ENCODE peak calls at places on chromosome 4, in ten cellular contexts. D is psoas muscle, P is endothelial cell of umbilical vein, W is lower lobe of right lung, Y is K562, R is foreskin keratinocyte, L is tibial artery, E is ovary, G is colonic mucosa, I is IMR-90. B is an unnamed sample.

GRCh38 chr4:5399790-5400421 is 308.5 kb downstream of the EVC2 start:
- DNase-seq in D (no peak), P (peak; percentile 25), W (no peak), Y (peak; percentile 39), R (no peak), L (no peak), E (no peak), G (no peak), I (peak; percentile 38), B (peak; percentile 7)

GRCh38 chr4:63430105-63430504 is 979.1 kb downstream of the TECRL start:
- DNase-seq in D (no peak), P (no peak), W (no peak), Y (no peak), R (peak; percentile 15), L (no peak), E (no peak), G (no peak), I (no peak), B (no peak)

GRCh38 chr4:107939307-107939706 is 8.0 kb downstream of the CYP2U1 start:
- DNase-seq in D (no peak), P (no peak), W (no peak), Y (no peak), R (peak; percentile 94), L (no peak), E (no peak), G (no peak), I (peak; percentile 56), B (peak; percentile 87)

GRCh38 chr4:43242611-43243010 is 350.1 kb downstream of the GRXCR1 start:
- DNase-seq in D (no peak), P (no peak), W (no peak), Y (no peak), R (peak; percentile 51), L (no peak), E (no peak), G (no peak), I (peak; percentile 39), B (no peak)

GRCh38 chr4:156976147-156976546 is 4.5 kb upstream of the PDGFC start:
- DNase-seq in D (no peak), P (peak; percentile 52), W (no peak), Y (no peak), R (peak; percentile 70), L (no peak), E (no peak), G (no peak), I (peak; percentile 87), B (no peak)

GRCh38 chr4:146381263-146381872 is 140.4 kb downstream of the SLC10A7 start:
- DNase-seq in D (no peak), P (peak; percentile 30), W (no peak), Y (no peak), R (peak; percentile 28), L (no peak), E (no peak), G (no peak), I (peak; percentile 8), B (no peak)

GRCh38 chr4:10267066-10267465 is 150.5 kb upstream of the WDR1 start:
- DNase-seq in D (no peak), P (no peak), W (no peak), Y (no peak), R (no peak), L (no peak), E (no peak), G (peak; percentile 22), I (no peak), B (no peak)

GRCh38 chr4:40564815-40565505 is 64.7 kb downstream of the RBM47 start:
- DNase-seq in D (no peak), P (no peak), W (no peak), Y (no peak), R (no peak), L (no peak), E (no peak), G (no peak), I (no peak), B (no peak)

GRCh38 chr4:20554134-20554533 is 146.1 kb upstream of the PACRGL start:
- DNase-seq in D (no peak), P (no peak), W (no peak), Y (no peak), R (peak; percentile 79), L (no peak), E (no peak), G (no peak), I (no peak), B (no peak)

GRCh38 chr4:2396781-2397368 is 21.6 kb downstream of the ZFYVE28 start:
- DNase-seq in D (no peak), P (no peak), W (no peak), Y (no peak), R (no peak), L (no peak), E (no peak), G (no peak), I (no peak), B (no peak)

GRCh38 chr4:145482209-145483021 is 762 bp downstream of the SMAD1 start:
- DNase-seq in D (peak; percentile 55), P (peak; percentile 79), W (peak; percentile 62), Y (no peak), R (peak; percentile 71), L (peak; percentile 36), E (peak; percentile 61), G (peak; percentile 68), I (peak; percentile 86), B (peak; percentile 54)

GRCh38 chr4:37812713-37813112 is 13.8 kb upstream of the PGM2 start:
- DNase-seq in D (no peak), P (peak; percentile 27), W (no peak), Y (no peak), R (peak; percentile 63), L (no peak), E (no peak), G (no peak), I (peak; percentile 62), B (peak; percentile 55)

GRCh38 chr4:139454646-139455045 is 725 bp downstream of the RAB33B start:
- DNase-seq in D (no peak), P (no peak), W (no peak), Y (no peak), R (no peak), L (no peak), E (no peak), G (no peak), I (no peak), B (no peak)
- H3K4me1 ChIP-seq in D (peaks cover 23% of the 10 kb centered on the region), P (peaks cover 49% of the 10 kb centered on the region), W (peaks cover 55% of the 10 kb centered on the region), Y (peaks cover 28% of the 10 kb centered on the region), R (peaks cover 15% of the 10 kb centered on the region), L (no peaks in the 10 kb centered on the region), E (peaks cover 7% of the 10 kb centered on the region), G (peaks cover 6% of the 10 kb centered on the region), I (peaks cover 3% of the 10 kb centered on the region), B (peaks cover 9% of the 10 kb centered on the region)

DNA sequence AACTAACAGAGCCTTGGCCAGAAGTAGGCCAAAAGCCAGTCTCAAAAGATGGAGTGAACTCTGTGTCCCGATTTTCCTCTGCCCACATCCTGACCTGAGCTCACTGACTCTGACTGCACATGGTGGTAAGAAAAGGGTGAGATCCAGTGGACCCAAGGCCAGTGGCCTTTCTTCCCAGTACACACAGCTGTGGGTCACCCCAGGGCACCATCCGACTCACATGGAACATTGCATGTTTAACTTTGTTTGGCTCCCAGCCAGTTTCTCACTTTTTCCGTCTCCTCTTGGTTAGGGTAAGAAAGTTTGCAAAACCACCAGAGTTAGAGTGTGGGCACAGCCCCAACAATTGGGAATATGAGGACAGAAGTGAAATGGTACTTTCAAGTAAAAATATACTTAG is 69.8 kb downstream of the GAB1 start:
- DNase-seq in D (peak; percentile 54), P (peak; percentile 94), W (peak; percentile 49), Y (peak; percentile 20), R (no peak), L (peak; percentile 92), E (peak; percentile 48), G (peak; percentile 60), I (no peak), B (no peak)
- H3K4me1 ChIP-seq in D (peaks cover 96% of the 10 kb centered on the region), P (peaks cover 46% of the 10 kb centered on the region), W (peaks cover 78% of the 10 kb centered on the region), Y (peaks cover 4% of the 10 kb centered on the region), R (no peaks in the 10 kb centered on the region), L (no peaks in the 10 kb centered on the region), E (peaks cover 28% of the 10 kb centered on the region), G (peaks cover 3% of the 10 kb centered on the region), I (peaks cover 14% of the 10 kb centered on the region), B (peaks cover 3% of the 10 kb centered on the region)

DNA sequence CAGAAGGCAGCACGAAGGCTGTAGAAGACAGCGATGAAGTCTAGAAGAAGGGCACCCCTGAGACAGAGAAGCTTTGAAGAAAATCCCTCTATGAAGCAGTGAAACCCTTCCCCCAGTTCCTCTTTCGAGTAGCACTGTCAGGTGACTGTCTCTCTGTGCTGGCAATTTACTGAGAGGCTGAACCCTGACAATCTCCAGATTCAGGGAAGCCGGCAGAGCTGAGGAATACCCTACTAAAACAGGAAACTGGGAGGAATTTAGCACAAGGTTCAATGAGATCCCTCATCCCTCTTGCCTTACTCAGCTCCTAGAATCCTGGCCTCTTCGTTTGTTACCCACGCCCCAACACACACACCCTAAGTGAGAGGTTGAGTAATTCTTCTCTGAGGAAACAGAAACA is 239.7 kb upstream of the NOCT start:
- DNase-seq in D (no peak), P (no peak), W (no peak), Y (no peak), R (peak; percentile 15), L (no peak), E (no peak), G (no peak), I (no peak), B (no peak)
- H3K4me1 ChIP-seq in D (no peaks in the 10 kb centered on the region), P (no peaks in the 10 kb centered on the region), W (no peaks in the 10 kb centered on the region), Y (peaks cover 33% of the 10 kb centered on the region), R (no peaks in the 10 kb centered on the region), L (no peaks in the 10 kb centered on the region), E (no peaks in the 10 kb centered on the region), G (no peaks in the 10 kb centered on the region), I (peaks cover 1% of the 10 kb centered on the region), B (peaks cover 4% of the 10 kb centered on the region)

DNA sequence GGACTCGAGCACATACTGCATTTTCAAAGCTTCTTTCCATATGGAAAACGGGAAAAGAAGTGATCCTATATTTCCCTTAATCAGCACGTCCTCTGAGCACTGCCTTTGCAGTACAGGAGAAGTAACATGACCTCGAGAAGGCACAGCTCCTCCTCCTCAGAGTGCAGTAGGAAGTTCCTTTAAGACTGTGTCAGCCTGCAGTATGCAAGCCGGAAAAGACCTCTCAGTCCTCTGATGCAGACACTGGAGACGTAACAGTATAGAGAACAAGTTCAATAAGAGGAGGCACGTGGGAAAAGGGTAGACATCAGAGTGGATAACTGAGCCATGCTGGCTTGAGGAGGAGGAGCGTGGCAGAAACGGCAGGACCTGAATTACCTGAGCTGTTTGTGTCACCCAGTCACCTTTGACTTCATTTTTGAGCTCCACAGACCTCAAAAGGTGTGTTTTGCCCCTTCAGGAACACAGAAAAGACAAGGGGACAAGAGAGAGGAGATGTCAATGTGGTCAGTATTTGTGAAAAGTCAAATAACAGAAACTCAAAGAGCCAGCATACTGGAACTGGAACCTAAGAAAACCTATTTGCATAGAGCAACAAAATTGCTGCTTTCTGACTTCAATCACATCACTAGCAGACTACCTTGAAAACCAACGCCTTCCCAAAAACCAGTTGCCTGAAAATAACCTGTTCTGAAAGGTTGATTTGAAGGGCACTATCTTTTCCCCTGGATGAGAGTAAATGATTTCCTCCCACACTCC is 20.8 kb downstream of the IRF2 start:
- DNase-seq in D (no peak), P (peak; percentile 80), W (no peak), Y (peak; percentile 23), R (peak; percentile 69), L (no peak), E (no peak), G (peak; percentile 50), I (peak; percentile 95), B (peak; percentile 55)
- H3K4me1 ChIP-seq in D (peaks cover 75% of the 10 kb centered on the region), P (peaks cover 42% of the 10 kb centered on the region), W (peaks cover 73% of the 10 kb centered on the region), Y (peaks cover 25% of the 10 kb centered on the region), R (peaks cover 18% of the 10 kb centered on the region), L (no peaks in the 10 kb centered on the region), E (peaks cover 20% of the 10 kb centered on the region), G (no peaks in the 10 kb centered on the region), I (peaks cover 20% of the 10 kb centered on the region), B (peaks cover 3% of the 10 kb centered on the region)

GRCh38 chr4:138234254-138234653 is 7.9 kb downstream of the SLC7A11 start:
- DNase-seq in D (no peak), P (no peak), W (no peak), Y (no peak), R (no peak), L (no peak), E (no peak), G (no peak), I (no peak), B (no peak)
- H3K4me1 ChIP-seq in D (no peaks in the 10 kb centered on the region), P (peaks cover 54% of the 10 kb centered on the region), W (no peaks in the 10 kb centered on the region), Y (peaks cover 15% of the 10 kb centered on the region), R (peaks cover 19% of the 10 kb centered on the region), L (no peaks in the 10 kb centered on the region), E (no peaks in the 10 kb centered on the region), G (no peaks in the 10 kb centered on the region), I (peaks cover 8% of the 10 kb centered on the region), B (no peaks in the 10 kb centered on the region)